ENCODE peak calls at places on chromosome 4, in ten cellular contexts. C is activated T-cell treated with anti-CD3 and anti-CD28 coated beads for 48 hours; Y is EH; F is naive thymus-derived CD8-positive, alpha-beta T cell; P is stimulated activated CD4-positive, alpha-beta T cell treated with anti-CD3 and anti-CD28 coated beads, Interleukin-1b, Interleukin-23, amount 100 ng/mL, for 48 hours; R is brain microvascular endothelial cell; K is HEK293T; W is PC-3; V is GM23248; G is mesendoderm. Q is an unnamed sample.

GRCh38 chr4:72067051-72067450 is 35.3 kb downstream of the NPFFR2 start:
- DNase-seq in C (no peak), Y (no peak), F (no peak), P (no peak), R (no peak), K (no peak), W (no peak), V (no peak), G (no peak), Q (no peak)

GRCh38 chr4:8760561-8760960 is 111.1 kb downstream of the HMX1 start:
- DNase-seq in C (no peak), Y (no peak), F (peak; percentile 47), P (no peak), R (no peak), K (no peak), W (no peak), V (no peak), G (no peak), Q (no peak)

GRCh38 chr4:142976482-142976881 is 130.4 kb upstream of the INPP4B start:
- DNase-seq in C (no peak), Y (no peak), F (no peak), P (no peak), R (no peak), K (no peak), W (no peak), V (no peak), G (no peak), Q (no peak)

GRCh38 chr4:185513489-185514181 is 21.7 kb downstream of the PDLIM3 start:
- DNase-seq in C (no peak), Y (no peak), F (no peak), P (no peak), R (peak; percentile 55), K (no peak), W (peak; percentile 43), V (no peak), G (no peak), Q (no peak)

GRCh38 chr4:123339507-123340380 is 56.9 kb upstream of the SPRY1 start:
- DNase-seq in C (no peak), Y (no peak), F (no peak), P (no peak), R (no peak), K (no peak), W (no peak), V (no peak), G (no peak), Q (no peak)

GRCh38 chr4:82708982-82709381 is 89.6 kb downstream of the SCD5 start:
- DNase-seq in C (no peak), Y (peak; percentile 18), F (no peak), P (no peak), R (no peak), K (no peak), W (no peak), V (no peak), G (no peak), Q (no peak)

GRCh38 chr4:148007789-148008188 is 275.9 kb downstream of the ARHGAP10 start:
- DNase-seq in C (no peak), Y (no peak), F (no peak), P (no peak), R (no peak), K (no peak), W (no peak), V (no peak), G (peak; percentile 79), Q (no peak)

GRCh38 chr4:87853108-87853507 is 20.3 kb downstream of the MEPE start:
- DNase-seq in C (no peak), Y (peak; percentile 62), F (no peak), P (no peak), R (peak; percentile 37), K (peak; percentile 19), W (peak; percentile 67), V (peak; percentile 64), G (peak; percentile 72), Q (peak; percentile 43)

GRCh38 chr4:114217150-114217817 is 237.8 kb upstream of the ARSJ start:
- DNase-seq in C (no peak), Y (no peak), F (no peak), P (no peak), R (no peak), K (no peak), W (no peak), V (no peak), G (no peak), Q (no peak)

GRCh38 chr4:173145111-173145510 is 23.5 kb upstream of the GALNT7 start:
- DNase-seq in C (no peak), Y (no peak), F (no peak), P (no peak), R (no peak), K (no peak), W (no peak), V (no peak), G (no peak), Q (no peak)